ENCODE peak calls at places on chromosome 18, in seven cellular contexts. Z is SJCRH30, D is cortex of kidney, O is NCI-H2029, E is fibroblast of mammary gland, R is NCI-H1105, Y is kidney epithelial cell. V is an unnamed sample.

GRCh38 chr18:58998421-58999203 is 133.9 kb downstream of the ZNF532 start:
- DNase-seq in Z (no peak), D (no peak), O (no peak), E (peak), R (no peak), Y (no peak), V (peak)

GRCh38 chr18:49019446-49020045 is 68.8 kb upstream of the SMAD7 start:
- DNase-seq in Z (no peak), D (no peak), O (no peak), E (peak), R (no peak), Y (no peak), V (no peak)

GRCh38 chr18:45050712-45051639 is 370.3 kb downstream of the SETBP1 start:
- DNase-seq in Z (no peak), D (no peak), O (no peak), E (peak), R (no peak), Y (peak), V (peak)

GRCh38 chr18:47283476-47283875 is 32.0 kb upstream of the SKOR2 start:
- DNase-seq in Z (no peak), D (no peak), O (no peak), E (peak), R (no peak), Y (no peak), V (peak)

GRCh38 chr18:8889479-8889878 is 184.1 kb downstream of the MTCL1 start:
- DNase-seq in Z (no peak), D (no peak), O (no peak), E (no peak), R (no peak), Y (no peak), V (no peak)

GRCh38 chr18:58687871-58688308 is 16.6 kb downstream of the MALT1 start:
- DNase-seq in Z (no peak), D (no peak), O (no peak), E (no peak), R (no peak), Y (no peak), V (no peak)

GRCh38 chr18:45954070-45954712 is 12.9 kb downstream of the EPG5 start:
- DNase-seq in Z (no peak), D (no peak), O (no peak), E (peak), R (no peak), Y (peak), V (no peak)

GRCh38 chr18:24987271-24987932 is 364.6 kb downstream of the ZNF521 start:
- DNase-seq in Z (peak), D (no peak), O (no peak), E (peak), R (no peak), Y (no peak), V (no peak)

GRCh38 chr18:68728301-68728700 is 13.4 kb upstream of the TMX3 start:
- DNase-seq in Z (no peak), D (no peak), O (no peak), E (no peak), R (no peak), Y (no peak), V (no peak)

GRCh38 chr18:11339121-11339520 is 189.8 kb upstream of the PIEZO2 start:
- DNase-seq in Z (no peak), D (no peak), O (no peak), E (peak), R (no peak), Y (no peak), V (no peak)

GRCh38 chr18:75406491-75407445 is 20.7 kb downstream of the SMIM21 start:
- DNase-seq in Z (no peak), D (no peak), O (no peak), E (peak), R (no peak), Y (no peak), V (no peak)

GRCh38 chr18:13070460-13070859 is 79.3 kb downstream of the CEP192 start:
- DNase-seq in Z (no peak), D (no peak), O (no peak), E (peak), R (no peak), Y (no peak), V (no peak)

GRCh38 chr18:22670914-22671313 is 253.2 kb upstream of the CTAGE1 start:
- DNase-seq in Z (no peak), D (no peak), O (no peak), E (no peak), R (no peak), Y (no peak), V (no peak)

GRCh38 chr18:58842978-58843661 is 21.6 kb upstream of the ZNF532 start:
- DNase-seq in Z (no peak), D (no peak), O (no peak), E (no peak), R (no peak), Y (no peak), V (no peak)

GRCh38 chr18:35026407-35027061 is 14.7 kb upstream of the MAPRE2 start:
- DNase-seq in Z (no peak), D (no peak), O (no peak), E (no peak), R (no peak), Y (no peak), V (no peak)

GRCh38 chr18:59898609-59899297 is 1.0 kb upstream of the PMAIP1 start:
- DNase-seq in Z (no peak), D (no peak), O (no peak), E (no peak), R (no peak), Y (no peak), V (no peak)

GRCh38 chr18:79748321-79749157 is 49.2 kb upstream of the KCNG2 start:
- DNase-seq in Z (no peak), D (no peak), O (no peak), E (no peak), R (no peak), Y (no peak), V (no peak)

GRCh38 chr18:49276680-49277079 is 183.8 kb downstream of the DYM start:
- DNase-seq in Z (no peak), D (no peak), O (no peak), E (no peak), R (no peak), Y (no peak), V (no peak)

V was measured in NCI-H446.